ENCODE peak calls at places on chromosomes 2 and 18, in eight cellular contexts. F, J, S, G, H, E, M and T are unnamed samples.

GRCh38 chr2:164782323-164782722 is 59.3 kb downstream of the COBLL1 start:
- DNase-seq in F (no peak), J (no peak), S (no peak), G (no peak), H (no peak), E (no peak), M (no peak), T (no peak)

GRCh38 chr2:25460261-25460905 is 118.7 kb upstream of the DNMT3A start:
- DNase-seq in F (no peak), J (no peak), S (no peak), G (no peak), H (no peak), E (no peak), M (no peak), T (no peak)

GRCh38 chr2:122338000-122338399 is 582.5 kb downstream of the TSN start:
- DNase-seq in F (no peak), J (no peak), S (no peak), G (no peak), H (no peak), E (no peak), M (no peak), T (no peak)

GRCh38 chr2:191593622-191594416 is 84.1 kb upstream of the NABP1 start:
- DNase-seq in F (no peak), J (no peak), S (peak), G (no peak), H (no peak), E (no peak), M (peak), T (no peak)

GRCh38 chr2:197107291-197108269 is 181.1 kb upstream of the PGAP1 start:
- DNase-seq in F (no peak), J (no peak), S (peak), G (no peak), H (no peak), E (no peak), M (peak), T (no peak)

GRCh38 chr2:186460465-186460864 is 25.6 kb upstream of the ZC3H15 start:
- DNase-seq in F (peak), J (no peak), S (peak), G (no peak), H (no peak), E (no peak), M (no peak), T (no peak)

GRCh38 chr18:79361766-79362522 is 33.8 kb upstream of the NFATC1 start:
- DNase-seq in F (no peak), J (peak), S (peak), G (no peak), H (peak), E (no peak), M (peak), T (no peak)

GRCh38 chr2:137865954-137866540 is 98.2 kb upstream of the HNMT start:
- DNase-seq in F (peak), J (no peak), S (peak), G (peak), H (peak), E (no peak), M (peak), T (no peak)

GRCh38 chr2:38598991-38599295 is 3.8 kb downstream of the HNRNPLL start:
- DNase-seq in F (no peak), J (no peak), S (peak), G (no peak), H (no peak), E (no peak), M (no peak), T (no peak)

GRCh38 chr2:12502759-12503158 is 214.0 kb upstream of the TRIB2 start:
- DNase-seq in F (no peak), J (peak), S (no peak), G (no peak), H (no peak), E (no peak), M (peak), T (no peak)

GRCh38 chr18:48879008-48879431 is 71.7 kb downstream of the SMAD7 start:
- DNase-seq in F (no peak), J (no peak), S (no peak), G (no peak), H (no peak), E (peak), M (no peak), T (no peak)

GRCh38 chr2:40445467-40445866 is 6.4 kb downstream of the SLC8A1 start:
- DNase-seq in F (no peak), J (no peak), S (no peak), G (no peak), H (no peak), E (no peak), M (no peak), T (no peak)

GRCh38 chr2:189631849-189632248 is 29.4 kb upstream of the ASNSD1 start:
- DNase-seq in F (no peak), J (peak), S (no peak), G (no peak), H (no peak), E (no peak), M (peak), T (no peak)

GRCh38 chr18:2568129-2568528 is 3.2 kb downstream of the METTL4 start:
- DNase-seq in F (no peak), J (no peak), S (no peak), G (no peak), H (no peak), E (no peak), M (no peak), T (no peak)

GRCh38 chr2:43539991-43540860 is 55.6 kb downstream of the THADA start:
- DNase-seq in F (no peak), J (peak), S (peak), G (no peak), H (no peak), E (no peak), M (peak), T (no peak)

GRCh38 chr2:199556886-199557285 is 99.1 kb upstream of the SATB2 start:
- DNase-seq in F (no peak), J (no peak), S (no peak), G (no peak), H (no peak), E (no peak), M (no peak), T (no peak)

GRCh38 chr2:209431701-209432100 is 7.9 kb downstream of the MAP2 start:
- DNase-seq in F (no peak), J (peak), S (peak), G (no peak), H (no peak), E (no peak), M (peak), T (no peak)

GRCh38 chr2:20611077-20611843 is 39.6 kb downstream of the HS1BP3 start:
- DNase-seq in F (no peak), J (no peak), S (no peak), G (no peak), H (no peak), E (peak), M (peak), T (no peak)

GRCh38 chr18:51068111-51068510 is 38.1 kb downstream of the SMAD4 start:
- DNase-seq in F (no peak), J (peak), S (peak), G (no peak), H (no peak), E (no peak), M (peak), T (no peak)

GRCh38 chr2:233972941-233973575 is 55.9 kb downstream of the TRPM8 start:
- DNase-seq in F (no peak), J (no peak), S (peak), G (no peak), H (no peak), E (no peak), M (no peak), T (no peak)

GRCh38 chr2:85187069-85187468 is 53.9 kb downstream of the TCF7L1 start:
- DNase-seq in F (no peak), J (no peak), S (no peak), G (no peak), H (no peak), E (no peak), M (no peak), T (no peak)

GRCh38 chr2:191217580-191217979 is 27.6 kb upstream of the MYO1B start:
- DNase-seq in F (no peak), J (no peak), S (peak), G (no peak), H (no peak), E (no peak), M (peak), T (no peak)

GRCh38 chr2:11121099-11121822 is 34.0 kb upstream of the SLC66A3 start:
- DNase-seq in F (peak), J (no peak), S (no peak), G (no peak), H (no peak), E (no peak), M (peak), T (no peak)

GRCh38 chr2:216316743-216317142 is 55.5 kb downstream of the MARCHF4 start:
- DNase-seq in F (no peak), J (no peak), S (peak), G (no peak), H (no peak), E (no peak), M (peak), T (no peak)

GRCh38 chr2:191863988-191864387 is 17.1 kb upstream of the CAVIN2 start:
- DNase-seq in F (no peak), J (no peak), S (peak), G (no peak), H (no peak), E (no peak), M (peak), T (no peak)

GRCh38 chr2:162011718-162012564 is 62.1 kb downstream of the DPP4 start:
- DNase-seq in F (no peak), J (no peak), S (no peak), G (peak), H (no peak), E (no peak), M (no peak), T (no peak)

GRCh38 chr2:12341919-12342318 is 374.8 kb upstream of the TRIB2 start:
- DNase-seq in F (no peak), J (no peak), S (no peak), G (no peak), H (no peak), E (no peak), M (no peak), T (no peak)

GRCh38 chr2:179193759-179194394 is 70.8 kb downstream of the SESTD1 start:
- DNase-seq in F (no peak), J (no peak), S (no peak), G (no peak), H (no peak), E (no peak), M (no peak), T (no peak)

GRCh38 chr18:78725426-78725825 is 254.2 kb upstream of the SALL3 start:
- DNase-seq in F (no peak), J (no peak), S (no peak), G (no peak), H (no peak), E (no peak), M (no peak), T (peak)

GRCh38 chr2:220533485-220533884 is 906.1 kb downstream of the SLC4A3 start:
- DNase-seq in F (peak), J (no peak), S (peak), G (no peak), H (no peak), E (no peak), M (peak), T (no peak)

GRCh38 chr18:57727952-57728807 is 74.9 kb downstream of the ATP8B1 start:
- DNase-seq in F (peak), J (no peak), S (no peak), G (no peak), H (no peak), E (no peak), M (no peak), T (no peak)

GRCh38 chr2:127415593-127416485 is 2.4 kb upstream of the PROC start:
- DNase-seq in F (peak), J (no peak), S (peak), G (peak), H (no peak), E (peak), M (no peak), T (no peak)

GRCh38 chr2:33354981-33355380 is 121.5 kb upstream of the RASGRP3 start:
- DNase-seq in F (no peak), J (peak), S (peak), G (no peak), H (no peak), E (no peak), M (peak), T (no peak)

GRCh38 chr2:10911291-10912075 is at the start of gene KCNF1:
- DNase-seq in F (peak), J (no peak), S (peak), G (no peak), H (no peak), E (no peak), M (peak), T (no peak)

GRCh38 chr2:60553496-60553991 is at the start of gene BCL11A:
- DNase-seq in F (peak), J (peak), S (peak), G (no peak), H (no peak), E (peak), M (peak), T (no peak)

GRCh38 chr18:76538846-76539245 is 43.8 kb upstream of the ZNF516 start:
- DNase-seq in F (no peak), J (no peak), S (no peak), G (no peak), H (no peak), E (no peak), M (no peak), T (no peak)

DNA sequence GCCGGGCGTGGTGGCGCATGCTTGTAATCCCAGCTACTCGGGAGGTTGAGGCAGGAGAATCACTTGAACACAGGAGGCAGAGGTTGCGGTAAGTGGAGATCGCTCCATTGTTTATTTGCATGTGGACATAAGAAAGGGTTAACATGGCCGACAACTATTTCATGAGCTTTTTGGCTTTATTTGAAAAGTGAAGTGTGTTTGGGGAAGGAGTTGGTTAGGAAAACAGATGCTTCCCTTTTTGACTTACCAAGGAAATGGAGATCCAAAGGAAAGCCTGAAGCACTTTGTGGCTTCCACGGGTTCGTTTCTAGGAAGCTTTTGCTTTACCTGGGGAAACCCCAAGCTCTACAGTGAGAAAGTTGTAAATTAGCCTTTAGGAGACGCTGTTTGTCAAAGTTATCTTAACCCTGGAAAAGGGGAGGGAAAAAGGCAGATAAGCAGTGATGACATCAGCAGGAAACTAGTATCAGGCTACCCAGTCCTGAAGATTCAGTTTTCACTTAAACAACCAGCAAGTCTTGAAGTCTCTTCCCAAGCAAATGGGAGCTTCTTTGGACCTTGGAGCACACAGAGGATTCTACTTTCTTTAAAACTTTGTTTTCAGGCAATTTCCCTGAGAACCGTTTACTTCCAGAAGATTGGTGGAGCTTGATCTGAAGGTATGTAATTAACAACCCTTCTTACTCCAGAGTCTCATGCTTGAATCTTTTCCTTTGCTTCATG is at the start of gene CASP10:
- DNase-seq in F (peak), J (no peak), S (peak), G (no peak), H (no peak), E (no peak), M (peak), T (no peak)
- TF ChIP-seq CTCF in F (peak), J (no peak), S (peak), G (peak), H (peak), E (no peak), M (peak), T (no peak)

GRCh38 chr2:240981273-240981672 is 17.1 kb upstream of the SNED1 start:
- DNase-seq in F (no peak), J (no peak), S (no peak), G (no peak), H (no peak), E (no peak), M (peak), T (no peak)

GRCh38 chr2:240983361-240983995 is 14.9 kb upstream of the SNED1 start:
- DNase-seq in F (peak), J (no peak), S (peak), G (peak), H (no peak), E (peak), M (no peak), T (no peak)

GRCh38 chr2:240983996-240984498 is 14.4 kb upstream of the SNED1 start:
- DNase-seq in F (no peak), J (no peak), S (no peak), G (peak), H (no peak), E (peak), M (no peak), T (no peak)

GRCh38 chr2:240982821-240983281 is 15.6 kb upstream of the SNED1 start:
- DNase-seq in F (no peak), J (no peak), S (no peak), G (no peak), H (no peak), E (no peak), M (no peak), T (no peak)

GRCh38 chr2:240981871-240982800 is 16.3 kb upstream of the SNED1 start:
- DNase-seq in F (no peak), J (no peak), S (no peak), G (peak), H (no peak), E (peak), M (no peak), T (no peak)
- TF ChIP-seq CTCF in F (no peak), J (no peak), S (no peak), G (no peak), H (no peak), E (no peak), M (no peak), T (no peak)

DNA sequence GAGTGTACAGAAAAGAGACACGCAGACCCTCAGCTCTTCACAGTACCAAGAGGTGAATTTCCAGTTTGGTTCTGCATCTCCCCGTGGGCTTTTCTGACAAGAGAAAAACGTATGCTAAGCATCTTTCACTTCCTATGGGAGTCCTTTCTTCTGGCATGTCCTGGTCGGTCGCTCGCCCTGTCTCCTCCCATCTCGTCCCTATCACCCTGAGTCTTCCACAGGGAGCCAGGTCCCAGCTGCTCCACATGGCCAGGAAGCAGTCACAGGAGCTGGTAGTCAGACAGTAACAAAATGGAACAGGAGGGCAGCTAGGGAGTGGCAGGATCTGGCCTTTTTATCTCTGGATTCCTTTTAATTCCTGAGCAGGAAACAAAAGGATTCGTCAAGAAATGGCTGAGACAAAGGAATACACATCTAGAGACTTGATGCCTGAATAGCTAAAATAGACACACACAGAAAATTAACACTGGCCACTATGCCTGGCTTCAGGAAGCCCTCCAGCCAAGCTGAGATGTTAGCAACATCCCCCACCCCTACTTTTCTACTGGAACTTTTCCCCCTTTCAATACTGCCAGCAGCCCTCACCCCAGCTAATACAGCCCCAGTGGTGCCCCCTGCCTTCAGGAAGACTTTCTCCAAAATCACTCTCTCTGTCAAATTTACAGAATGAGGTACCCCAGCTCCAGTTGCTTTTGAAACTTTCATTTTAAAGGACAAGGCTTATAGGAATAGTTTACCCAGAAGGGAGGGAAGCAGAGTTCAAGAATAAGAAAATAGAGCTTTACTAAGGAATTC is 136.1 kb downstream of the DNER start:
- DNase-seq in F (peak), J (no peak), S (no peak), G (no peak), H (no peak), E (no peak), M (no peak), T (no peak)
- TF ChIP-seq CTCF in F (peak), J (no peak), S (no peak), G (no peak), H (no peak), E (no peak), M (no peak), T (no peak)

GRCh38 chr2:106638043-106638442 is 150.9 kb downstream of the CD8B2 start:
- DNase-seq in F (peak), J (no peak), S (peak), G (no peak), H (no peak), E (no peak), M (peak), T (no peak)
- TF ChIP-seq CTCF in F (peak), J (no peak), S (peak), G (no peak), H (peak), E (peak), M (peak), T (peak)

DNA sequence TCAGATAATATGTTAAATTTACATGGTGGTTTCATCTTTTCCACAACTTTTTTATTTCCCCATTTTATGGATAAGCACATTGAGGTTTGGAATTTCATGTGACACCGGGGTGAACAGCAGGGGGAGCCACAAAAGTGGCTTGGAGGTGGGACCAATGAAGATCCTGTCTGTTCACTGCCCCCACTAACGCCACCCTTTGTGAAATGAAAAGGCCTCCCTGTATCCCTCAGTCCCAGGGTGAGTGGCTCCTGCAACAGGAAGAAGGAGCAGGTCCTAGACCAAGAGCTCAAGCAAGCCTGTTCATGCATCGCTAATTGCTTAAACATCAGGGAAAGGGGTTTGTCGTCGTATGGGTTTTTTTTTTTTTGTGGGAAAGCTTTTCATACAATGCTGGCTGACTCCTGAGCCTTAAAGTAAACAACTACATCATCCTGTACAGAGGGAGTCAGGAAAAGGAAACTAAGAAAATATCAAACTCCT is 267.8 kb upstream of the EPAS1 start:
- DNase-seq in F (peak), J (no peak), S (peak), G (no peak), H (no peak), E (no peak), M (no peak), T (no peak)
- TF ChIP-seq CTCF in F (peak), J (no peak), S (peak), G (no peak), H (peak), E (no peak), M (peak), T (no peak)